ENCODE peak calls at places on chromosome 22, in five cellular contexts. B, D, E, G and K are unnamed samples.

GRCh38 chr22:35631597-35631996 is 14.5 kb upstream of the MB start:
- DNase-seq in B (peak; percentile 46), D (peak; percentile 81), E (peak; percentile 74), G (no peak), K (no peak)

GRCh38 chr22:40426671-40427070 is 56.3 kb downstream of the SGSM3 start:
- DNase-seq in B (peak; percentile 63), D (no peak), E (no peak), G (no peak), K (no peak)

GRCh38 chr22:25362883-25363240 is 143.4 kb downstream of the CRYBB2 start:
- DNase-seq in B (no peak), D (no peak), E (no peak), G (no peak), K (no peak)

GRCh38 chr22:20316844-20317401 is 2.9 kb downstream of the DGCR6L start:
- DNase-seq in B (no peak), D (no peak), E (no peak), G (no peak), K (no peak)

GRCh38 chr22:47194476-47195155 is 432.2 kb downstream of the TBC1D22A start:
- DNase-seq in B (no peak), D (no peak), E (no peak), G (no peak), K (no peak)

GRCh38 chr22:41401781-41402648 is 20.3 kb downstream of the TEF start:
- DNase-seq in B (peak; percentile 84), D (peak; percentile 43), E (peak; percentile 94), G (no peak), K (no peak)

GRCh38 chr22:44026630-44027511 is 2.8 kb downstream of the PARVB start:
- DNase-seq in B (peak; percentile 42), D (no peak), E (no peak), G (no peak), K (no peak)

GRCh38 chr22:39185601-39186012 is 33.1 kb upstream of the CBX7 start:
- DNase-seq in B (peak; percentile 52), D (no peak), E (peak; percentile 29), G (no peak), K (no peak)

GRCh38 chr22:32987081-32987631 is 71.0 kb downstream of the SYN3 start:
- DNase-seq in B (no peak), D (no peak), E (no peak), G (peak; percentile 74), K (no peak)

GRCh38 chr22:41417622-41418390 is 28.8 kb downstream of the TOB2 start:
- DNase-seq in B (no peak), D (peak; percentile 22), E (peak; percentile 16), G (no peak), K (no peak)

GRCh38 chr22:17629646-17630045 is 1.1 kb upstream of the ATP6V1E1 start:
- DNase-seq in B (no peak), D (no peak), E (no peak), G (no peak), K (no peak)

GRCh38 chr22:22394589-22394988 is 114.0 kb downstream of the ZNF280B start:
- DNase-seq in B (no peak), D (no peak), E (no peak), G (no peak), K (no peak)

GRCh38 chr22:50304528-50305392 is 2.7 kb downstream of the PLXNB2 start:
- DNase-seq in B (peak; percentile 46), D (peak; percentile 45), E (no peak), G (no peak), K (no peak)

GRCh38 chr22:46619830-46620501 is at the start of gene GRAMD4:
- DNase-seq in B (no peak), D (no peak), E (peak; percentile 94), G (no peak), K (no peak)

GRCh38 chr22:38080468-38080846 is 3.5 kb downstream of the SLC16A8 start:
- DNase-seq in B (no peak), D (no peak), E (no peak), G (no peak), K (no peak)